ENCODE peak calls at places on chromosome 7, in eight cellular contexts. J is AG10803, S is endodermal cell, G is adrenal gland, H is breast epithelium, I is fibroblast of pulmonary artery, O is spleen, Y is HFF-Myc. K is an unnamed sample.

GRCh38 chr7:24113506-24113905 is 170.5 kb upstream of the NPY start:
- DNase-seq in O (no peak), J (no peak), I (no peak), H (no peak), G (no peak), Y (no peak), S (no peak), K (no peak)

GRCh38 chr7:115779561-115779960 is 251.0 kb downstream of the TFEC start:
- DNase-seq in J (no peak), Y (no peak), I (no peak), O (no peak), H (no peak), G (no peak), S (no peak), K (peak)

GRCh38 chr7:102101926-102102325 is 184.7 kb upstream of the SH2B2 start:
- DNase-seq in S (peak), O (no peak), G (no peak), I (no peak), J (no peak), Y (no peak), H (no peak), K (no peak)

GRCh38 chr7:132666076-132666775 is 90.0 kb upstream of the PLXNA4 start:
- DNase-seq in J (peak), I (no peak), S (no peak), G (no peak), Y (no peak), H (no peak), O (no peak), K (peak)

GRCh38 chr7:100641860-100642533 is 645 bp upstream of the TFR2 start:
- DNase-seq in Y (no peak), S (no peak), I (no peak), H (no peak), O (no peak), G (no peak), J (no peak), K (no peak)

GRCh38 chr7:74449809-74450397 is 3.8 kb upstream of the GTF2IRD1 start:
- DNase-seq in S (peak), J (peak), G (peak), H (no peak), Y (peak), I (peak), O (no peak), K (peak)

GRCh38 chr7:45716380-45717203 is 142.4 kb downstream of the ADCY1 start:
- DNase-seq in S (peak), Y (no peak), I (no peak), H (no peak), G (no peak), J (no peak), O (peak), K (no peak)

GRCh38 chr7:4837041-4837813 is 24.6 kb downstream of the PAPOLB start:
- DNase-seq in J (no peak), S (peak), G (no peak), I (no peak), O (peak), Y (no peak), H (peak), K (peak)

GRCh38 chr7:30510124-30511074 is 5.8 kb upstream of the GGCT start:
- DNase-seq in G (peak), O (no peak), J (peak), I (peak), S (peak), H (no peak), Y (peak), K (peak)

GRCh38 chr7:47026733-47027450 is 555.0 kb downstream of the TNS3 start:
- DNase-seq in I (no peak), Y (no peak), G (no peak), O (no peak), H (no peak), J (no peak), S (no peak), K (no peak)

GRCh38 chr7:132446265-132446664 is 130.0 kb downstream of the PLXNA4 start:
- DNase-seq in Y (no peak), G (no peak), I (no peak), H (no peak), S (no peak), O (no peak), J (no peak), K (no peak)

GRCh38 chr7:17952387-17952786 is 12.1 kb upstream of the SNX13 start:
- DNase-seq in Y (no peak), G (no peak), O (no peak), J (no peak), I (no peak), H (no peak), S (no peak), K (no peak)

GRCh38 chr7:100865971-100866720 is 1.0 kb upstream of the TRIP6 start:
- DNase-seq in G (peak), S (peak), O (peak), I (no peak), Y (no peak), H (peak), J (peak), K (no peak)

GRCh38 chr7:130494480-130494879 is 2.6 kb downstream of the MEST start:
- DNase-seq in G (no peak), O (no peak), S (no peak), I (no peak), H (no peak), J (no peak), Y (no peak), K (peak)

GRCh38 chr7:130492519-130493274 is 812 bp downstream of the MEST start:
- DNase-seq in S (peak), O (no peak), I (no peak), Y (no peak), G (no peak), H (no peak), J (no peak), K (no peak)

GRCh38 chr7:130490888-130491771 is 755 bp upstream of the MEST start:
- DNase-seq in S (peak), H (no peak), Y (no peak), O (peak), G (peak), I (peak), J (no peak), K (peak)

GRCh38 chr7:130491841-130492518 is at the start of gene MEST:
- DNase-seq in Y (no peak), G (no peak), S (peak), I (peak), H (no peak), J (no peak), O (peak), K (peak)

GRCh38 chr7:130493275-130493868 is 1.5 kb downstream of the MEST start:
- DNase-seq in O (no peak), Y (no peak), I (peak), S (peak), H (no peak), J (peak), G (no peak), K (no peak)
- H3K4me3 ChIP-seq in O (peak), Y (peak), I (peak), S (peak), H (peak), J (peak), G (peak), K (peak)

DNA sequence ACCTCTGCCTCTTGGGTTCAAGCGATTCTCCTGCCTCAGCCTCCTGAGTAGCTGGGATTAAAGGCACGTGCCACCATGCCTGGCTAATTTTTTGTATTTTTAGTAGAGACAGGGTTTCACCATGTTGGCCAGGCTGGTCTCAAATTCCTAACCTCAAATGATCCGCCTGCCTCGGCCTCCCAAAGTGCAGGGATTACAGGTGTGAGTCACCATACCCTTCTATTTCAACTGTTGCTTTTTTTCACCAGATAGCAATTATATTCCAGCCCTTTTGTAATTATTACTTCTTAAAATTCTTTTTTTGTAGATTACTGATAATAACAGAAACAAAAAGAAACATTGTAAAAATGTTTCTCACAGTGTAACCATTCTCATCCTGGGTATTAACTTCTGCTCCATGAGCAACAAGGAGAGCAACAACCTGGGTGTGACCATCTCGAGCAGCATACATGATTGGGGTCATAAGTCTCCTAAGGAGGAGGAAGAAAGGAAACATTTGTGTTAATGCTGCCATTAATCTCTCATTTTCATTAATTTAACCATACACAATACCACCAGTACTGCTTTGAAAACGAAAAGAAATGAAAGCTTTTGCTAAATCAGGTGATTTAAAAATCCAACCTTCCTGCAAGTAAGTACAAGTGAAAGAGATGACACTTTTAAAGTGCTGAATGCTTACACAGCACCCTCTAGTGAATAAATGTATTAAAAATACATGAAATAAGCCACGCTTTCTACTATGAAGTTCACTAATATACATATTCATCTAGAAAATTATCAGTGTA is 41.8 kb downstream of the ASZ1 start:
- DNase-seq in S (no peak), I (peak), Y (no peak), O (no peak), G (no peak), H (no peak), J (peak), K (peak)
- TF ChIP-seq CTCF in S (peak), I (peak), Y (no peak), O (no peak), G (peak), H (no peak), J (peak), K (peak)

GRCh38 chr7:97004237-97004930 is 969 bp upstream of the DLX6 start:
- DNase-seq in Y (no peak), G (no peak), S (no peak), I (no peak), O (no peak), J (no peak), H (no peak), K (no peak)
- H3K4me3 ChIP-seq in Y (no peak), G (no peak), S (no peak), I (no peak), O (no peak), J (no peak), H (no peak), K (no peak)

GRCh38 chr7:6577369-6578113 is at the start of gene ZDHHC4:
- DNase-seq in H (peak), O (peak), I (peak), G (peak), Y (peak), J (peak), S (peak), K (peak)
- TF ChIP-seq CTCF in H (no peak), O (no peak), I (no peak), G (no peak), Y (no peak), J (no peak), S (no peak), K (no peak)

GRCh38 chr7:66205736-66206080 is 574 bp downstream of the TPST1 start:
- DNase-seq in H (no peak), O (no peak), G (peak), J (no peak), I (no peak), S (no peak), Y (no peak), K (no peak)
- H3K4me3 ChIP-seq in H (peak), O (peak), G (peak), J (peak), I (peak), S (peak), Y (peak), K (peak)